ENCODE peak calls at places on chromosomes 13 and 19, in nine cellular contexts. One of them, this sample, is unnamed. For H3K27me3, the result is how much of the 10 kb centered on the place peaks cover.

GRCh38 chr13:33322965-33323668 is 37.6 kb upstream of the STARD13 start:
- DNase-seq in neural progenitor cell: no peak
- DNase-seq in heart left ventricle: no peak
- DNase-seq in thyroid gland: no peak
- DNase-seq in aorta: no peak
- DNase-seq in psoas muscle: no peak
- DNase-seq in ascending aorta: no peak
- DNase-seq in thoracic aorta: no peak
- DNase-seq in breast epithelium: no peak
- DNase-seq in this sample: no peak

GRCh38 chr19:53868091-53868891 is 608 bp downstream of the MYADM start:
- DNase-seq in neural progenitor cell: peak
- DNase-seq in heart left ventricle: peak
- DNase-seq in thyroid gland: peak
- DNase-seq in aorta: peak
- DNase-seq in psoas muscle: peak
- DNase-seq in ascending aorta: peak
- DNase-seq in thoracic aorta: no peak
- DNase-seq in breast epithelium: peak
- DNase-seq in this sample: peak

GRCh38 chr13:34698953-34699352 is 243.1 kb upstream of the NBEA start:
- DNase-seq in neural progenitor cell: no peak
- DNase-seq in heart left ventricle: no peak
- DNase-seq in thyroid gland: no peak
- DNase-seq in aorta: no peak
- DNase-seq in psoas muscle: no peak
- DNase-seq in ascending aorta: no peak
- DNase-seq in thoracic aorta: no peak
- DNase-seq in breast epithelium: no peak
- DNase-seq in this sample: no peak

GRCh38 chr19:55368106-55368505 is 2.2 kb downstream of the IL11 start:
- DNase-seq in neural progenitor cell: no peak
- DNase-seq in heart left ventricle: no peak
- DNase-seq in thyroid gland: no peak
- DNase-seq in aorta: no peak
- DNase-seq in psoas muscle: no peak
- DNase-seq in ascending aorta: no peak
- DNase-seq in thoracic aorta: no peak
- DNase-seq in breast epithelium: no peak
- DNase-seq in this sample: no peak

GRCh38 chr19:54100560-54100959 is at the start of gene OSCAR:
- DNase-seq in neural progenitor cell: no peak
- DNase-seq in heart left ventricle: no peak
- DNase-seq in thyroid gland: no peak
- DNase-seq in aorta: peak
- DNase-seq in psoas muscle: no peak
- DNase-seq in ascending aorta: peak
- DNase-seq in thoracic aorta: no peak
- DNase-seq in breast epithelium: no peak
- DNase-seq in this sample: peak

GRCh38 chr19:41734156-41734555 is 21.2 kb upstream of the CEACAM6 start:
- DNase-seq in neural progenitor cell: no peak
- DNase-seq in heart left ventricle: no peak
- DNase-seq in thyroid gland: no peak
- DNase-seq in aorta: no peak
- DNase-seq in psoas muscle: no peak
- DNase-seq in ascending aorta: no peak
- DNase-seq in thoracic aorta: no peak
- DNase-seq in breast epithelium: no peak
- DNase-seq in this sample: no peak

GRCh38 chr13:64071352-64071751 is 2655.7 kb upstream of the PCDH20 start:
- DNase-seq in neural progenitor cell: no peak
- DNase-seq in heart left ventricle: no peak
- DNase-seq in thyroid gland: no peak
- DNase-seq in aorta: no peak
- DNase-seq in psoas muscle: no peak
- DNase-seq in ascending aorta: no peak
- DNase-seq in thoracic aorta: no peak
- DNase-seq in breast epithelium: no peak
- DNase-seq in this sample: no peak

GRCh38 chr19:46886546-46887239 is 25.9 kb downstream of the ARHGAP35 start:
- DNase-seq in neural progenitor cell: no peak
- DNase-seq in heart left ventricle: no peak
- DNase-seq in thyroid gland: no peak
- DNase-seq in aorta: no peak
- DNase-seq in psoas muscle: no peak
- DNase-seq in ascending aorta: no peak
- DNase-seq in thoracic aorta: no peak
- DNase-seq in breast epithelium: no peak
- DNase-seq in this sample: no peak

GRCh38 chr13:50268500-50268899 is 253.3 kb downstream of the KCNRG start:
- DNase-seq in neural progenitor cell: no peak
- DNase-seq in heart left ventricle: no peak
- DNase-seq in thyroid gland: no peak
- DNase-seq in aorta: no peak
- DNase-seq in psoas muscle: no peak
- DNase-seq in ascending aorta: no peak
- DNase-seq in thoracic aorta: no peak
- DNase-seq in breast epithelium: no peak
- DNase-seq in this sample: no peak

GRCh38 chr19:1066251-1066747 is 668 bp upstream of the ARHGAP45 start:
- DNase-seq in neural progenitor cell: peak
- DNase-seq in heart left ventricle: no peak
- DNase-seq in thyroid gland: no peak
- DNase-seq in aorta: peak
- DNase-seq in psoas muscle: no peak
- DNase-seq in ascending aorta: no peak
- DNase-seq in thoracic aorta: no peak
- DNase-seq in breast epithelium: no peak
- DNase-seq in this sample: peak

GRCh38 chr13:93472296-93472695 is 245.7 kb downstream of the GPC6 start:
- DNase-seq in neural progenitor cell: no peak
- DNase-seq in heart left ventricle: no peak
- DNase-seq in thyroid gland: no peak
- DNase-seq in aorta: no peak
- DNase-seq in psoas muscle: no peak
- DNase-seq in ascending aorta: no peak
- DNase-seq in thoracic aorta: no peak
- DNase-seq in breast epithelium: no peak
- DNase-seq in this sample: no peak

GRCh38 chr13:93472897-93473296 is 246.3 kb downstream of the GPC6 start:
- DNase-seq in neural progenitor cell: no peak
- DNase-seq in heart left ventricle: no peak
- DNase-seq in thyroid gland: no peak
- DNase-seq in aorta: no peak
- DNase-seq in psoas muscle: no peak
- DNase-seq in ascending aorta: no peak
- DNase-seq in thoracic aorta: no peak
- DNase-seq in breast epithelium: no peak
- DNase-seq in this sample: no peak

GRCh38 chr13:93477238-93477637 is 250.6 kb downstream of the GPC6 start:
- DNase-seq in neural progenitor cell: no peak
- DNase-seq in heart left ventricle: no peak
- DNase-seq in thyroid gland: no peak
- DNase-seq in aorta: no peak
- DNase-seq in psoas muscle: no peak
- DNase-seq in ascending aorta: no peak
- DNase-seq in thoracic aorta: no peak
- DNase-seq in breast epithelium: no peak
- DNase-seq in this sample: no peak

GRCh38 chr13:93473441-93474270 is 247.0 kb downstream of the GPC6 start:
- DNase-seq in neural progenitor cell: no peak
- DNase-seq in heart left ventricle: no peak
- DNase-seq in thyroid gland: no peak
- DNase-seq in aorta: no peak
- DNase-seq in psoas muscle: no peak
- DNase-seq in ascending aorta: no peak
- DNase-seq in thoracic aorta: no peak
- DNase-seq in breast epithelium: no peak
- DNase-seq in this sample: no peak

GRCh38 chr13:93476175-93476574 is 249.6 kb downstream of the GPC6 start:
- DNase-seq in neural progenitor cell: no peak
- DNase-seq in heart left ventricle: no peak
- DNase-seq in thyroid gland: no peak
- DNase-seq in aorta: no peak
- DNase-seq in psoas muscle: no peak
- DNase-seq in ascending aorta: no peak
- DNase-seq in thoracic aorta: no peak
- DNase-seq in breast epithelium: no peak
- DNase-seq in this sample: no peak
- H3K4me3 ChIP-seq in neural progenitor cell: no peak
- H3K4me3 ChIP-seq in heart left ventricle: no peak
- H3K4me3 ChIP-seq in thyroid gland: no peak
- H3K4me3 ChIP-seq in aorta: no peak
- H3K4me3 ChIP-seq in psoas muscle: no peak
- H3K4me3 ChIP-seq in ascending aorta: no peak
- H3K4me3 ChIP-seq in thoracic aorta: peak
- H3K4me3 ChIP-seq in breast epithelium: no peak
- H3K4me3 ChIP-seq in this sample: no peak

GRCh38 chr13:20134732-20135131 is 26.1 kb downstream of the GJA3 start:
- DNase-seq in neural progenitor cell: no peak
- DNase-seq in heart left ventricle: no peak
- DNase-seq in thyroid gland: no peak
- DNase-seq in aorta: no peak
- DNase-seq in psoas muscle: no peak
- DNase-seq in ascending aorta: no peak
- DNase-seq in thoracic aorta: no peak
- DNase-seq in breast epithelium: no peak
- DNase-seq in this sample: no peak

GRCh38 chr13:20137875-20138274 is 23.0 kb downstream of the GJA3 start:
- DNase-seq in neural progenitor cell: no peak
- DNase-seq in heart left ventricle: no peak
- DNase-seq in thyroid gland: no peak
- DNase-seq in aorta: no peak
- DNase-seq in psoas muscle: no peak
- DNase-seq in ascending aorta: no peak
- DNase-seq in thoracic aorta: no peak
- DNase-seq in breast epithelium: no peak
- DNase-seq in this sample: no peak

GRCh38 chr13:20141238-20142018 is 19.4 kb downstream of the GJA3 start:
- DNase-seq in neural progenitor cell: no peak
- DNase-seq in heart left ventricle: peak
- DNase-seq in thyroid gland: no peak
- DNase-seq in aorta: no peak
- DNase-seq in psoas muscle: no peak
- DNase-seq in ascending aorta: no peak
- DNase-seq in thoracic aorta: no peak
- DNase-seq in breast epithelium: no peak
- DNase-seq in this sample: no peak

GRCh38 chr13:20140487-20140886 is 20.4 kb downstream of the GJA3 start:
- DNase-seq in neural progenitor cell: no peak
- DNase-seq in heart left ventricle: no peak
- DNase-seq in thyroid gland: no peak
- DNase-seq in aorta: no peak
- DNase-seq in psoas muscle: no peak
- DNase-seq in ascending aorta: no peak
- DNase-seq in thoracic aorta: no peak
- DNase-seq in breast epithelium: no peak
- DNase-seq in this sample: no peak

GRCh38 chr13:20136781-20137703 is 23.8 kb downstream of the GJA3 start:
- DNase-seq in neural progenitor cell: peak
- DNase-seq in heart left ventricle: no peak
- DNase-seq in thyroid gland: peak
- DNase-seq in aorta: no peak
- DNase-seq in psoas muscle: no peak
- DNase-seq in ascending aorta: no peak
- DNase-seq in thoracic aorta: no peak
- DNase-seq in breast epithelium: no peak
- DNase-seq in this sample: peak
- H3K27me3 ChIP-seq in neural progenitor cell: under half
- H3K27me3 ChIP-seq in heart left ventricle: under half
- H3K27me3 ChIP-seq in thyroid gland: under half
- H3K27me3 ChIP-seq in aorta: under half
- H3K27me3 ChIP-seq in psoas muscle: under half
- H3K27me3 ChIP-seq in ascending aorta: under half
- H3K27me3 ChIP-seq in thoracic aorta: under half
- H3K27me3 ChIP-seq in breast epithelium: half or more
- H3K27me3 ChIP-seq in this sample: half or more

GRCh38 chr19:8310342-8311055 is 2.3 kb upstream of the CD320 start:
- DNase-seq in neural progenitor cell: no peak
- DNase-seq in heart left ventricle: no peak
- DNase-seq in thyroid gland: no peak
- DNase-seq in aorta: peak
- DNase-seq in psoas muscle: peak
- DNase-seq in ascending aorta: peak
- DNase-seq in thoracic aorta: no peak
- DNase-seq in breast epithelium: no peak
- DNase-seq in this sample: peak
- H3K27ac ChIP-seq in neural progenitor cell: no peak
- H3K27ac ChIP-seq in heart left ventricle: no peak
- H3K27ac ChIP-seq in thyroid gland: no peak
- H3K27ac ChIP-seq in aorta: no peak
- H3K27ac ChIP-seq in psoas muscle: peak
- H3K27ac ChIP-seq in ascending aorta: no peak
- H3K27ac ChIP-seq in thoracic aorta: no peak
- H3K27ac ChIP-seq in breast epithelium: peak
- H3K27ac ChIP-seq in this sample: no peak

GRCh38 chr19:31825134-31826094 is 476.2 kb upstream of the TSHZ3 start:
- DNase-seq in neural progenitor cell: no peak
- DNase-seq in heart left ventricle: no peak
- DNase-seq in thyroid gland: no peak
- DNase-seq in aorta: no peak
- DNase-seq in psoas muscle: no peak
- DNase-seq in ascending aorta: no peak
- DNase-seq in thoracic aorta: no peak
- DNase-seq in breast epithelium: no peak
- DNase-seq in this sample: no peak
- H3K4me3 ChIP-seq in neural progenitor cell: no peak
- H3K4me3 ChIP-seq in heart left ventricle: no peak
- H3K4me3 ChIP-seq in thyroid gland: no peak
- H3K4me3 ChIP-seq in aorta: no peak
- H3K4me3 ChIP-seq in psoas muscle: no peak
- H3K4me3 ChIP-seq in ascending aorta: no peak
- H3K4me3 ChIP-seq in thoracic aorta: no peak
- H3K4me3 ChIP-seq in breast epithelium: no peak
- H3K4me3 ChIP-seq in this sample: no peak

GRCh38 chr13:39751805-39752204 is 96.3 kb downstream of the COG6 start:
- DNase-seq in neural progenitor cell: no peak
- DNase-seq in heart left ventricle: no peak
- DNase-seq in thyroid gland: no peak
- DNase-seq in aorta: no peak
- DNase-seq in psoas muscle: no peak
- DNase-seq in ascending aorta: no peak
- DNase-seq in thoracic aorta: no peak
- DNase-seq in breast epithelium: no peak
- DNase-seq in this sample: no peak
- H3K27me3 ChIP-seq in neural progenitor cell: under half
- H3K27me3 ChIP-seq in heart left ventricle: under half
- H3K27me3 ChIP-seq in thyroid gland: under half
- H3K27me3 ChIP-seq in aorta: under half
- H3K27me3 ChIP-seq in psoas muscle: under half
- H3K27me3 ChIP-seq in ascending aorta: under half
- H3K27me3 ChIP-seq in thoracic aorta: under half
- H3K27me3 ChIP-seq in breast epithelium: under half
- H3K27me3 ChIP-seq in this sample: under half

GRCh38 chr19:35755550-35756371 is 1.1 kb downstream of the HSPB6 start:
- DNase-seq in neural progenitor cell: peak
- DNase-seq in heart left ventricle: peak
- DNase-seq in thyroid gland: peak
- DNase-seq in aorta: peak
- DNase-seq in psoas muscle: peak
- DNase-seq in ascending aorta: peak
- DNase-seq in thoracic aorta: no peak
- DNase-seq in breast epithelium: peak
- DNase-seq in this sample: no peak
- H3K27ac ChIP-seq in neural progenitor cell: no peak
- H3K27ac ChIP-seq in heart left ventricle: peak
- H3K27ac ChIP-seq in thyroid gland: peak
- H3K27ac ChIP-seq in aorta: peak
- H3K27ac ChIP-seq in psoas muscle: peak
- H3K27ac ChIP-seq in ascending aorta: peak
- H3K27ac ChIP-seq in thoracic aorta: peak
- H3K27ac ChIP-seq in breast epithelium: peak
- H3K27ac ChIP-seq in this sample: peak

GRCh38 chr19:13938361-13939027 is at the start of gene PODNL1:
- DNase-seq in neural progenitor cell: peak
- DNase-seq in heart left ventricle: no peak
- DNase-seq in thyroid gland: no peak
- DNase-seq in aorta: no peak
- DNase-seq in psoas muscle: no peak
- DNase-seq in ascending aorta: no peak
- DNase-seq in thoracic aorta: no peak
- DNase-seq in breast epithelium: peak
- DNase-seq in this sample: peak
- H3K4me3 ChIP-seq in neural progenitor cell: peak
- H3K4me3 ChIP-seq in heart left ventricle: peak
- H3K4me3 ChIP-seq in thyroid gland: no peak
- H3K4me3 ChIP-seq in aorta: no peak
- H3K4me3 ChIP-seq in psoas muscle: no peak
- H3K4me3 ChIP-seq in ascending aorta: peak
- H3K4me3 ChIP-seq in thoracic aorta: peak
- H3K4me3 ChIP-seq in breast epithelium: peak
- H3K4me3 ChIP-seq in this sample: peak